ENCODE peak calls at places on chromosomes 16 and 17, in six cellular contexts. B is stomach, J is lower leg skin, G is suprapubic skin, E is body of pancreas, Y is transverse colon. D is an unnamed sample.

GRCh38 chr17:15648384-15648783 is 28.9 kb upstream of the FBXW10B start:
- DNase-seq in B (no peak), Y (no peak), J (no peak), E (no peak), G (no peak), D (no peak)

GRCh38 chr16:65119905-65120341 is 1.9 kb downstream of the CDH11 start:
- DNase-seq in B (no peak), Y (no peak), J (no peak), E (no peak), G (no peak), D (no peak)

GRCh38 chr16:67526149-67526732 is 2.4 kb upstream of the RIPOR1 start:
- DNase-seq in Y (no peak), G (no peak), B (no peak), E (no peak), J (no peak), D (peak)

GRCh38 chr16:49482690-49483089 is 109.1 kb downstream of the C16orf78 start:
- DNase-seq in G (peak), Y (peak), B (no peak), J (no peak), E (no peak), D (no peak)

GRCh38 chr16:70805787-70806186 is 4.8 kb upstream of the VAC14 start:
- DNase-seq in E (no peak), J (no peak), Y (no peak), B (no peak), G (no peak), D (no peak)

GRCh38 chr17:77020973-77021372 is 119.8 kb upstream of the SEC14L1 start:
- DNase-seq in B (no peak), J (no peak), Y (no peak), G (no peak), E (no peak), D (no peak)

GRCh38 chr16:51402785-51403184 is 251.7 kb upstream of the SALL1 start:
- DNase-seq in J (no peak), Y (no peak), E (peak), G (no peak), B (peak), D (no peak)

GRCh38 chr16:75591001-75591852 is 25.0 kb downstream of the GABARAPL2 start:
- DNase-seq in J (no peak), B (no peak), Y (peak), G (peak), E (peak), D (peak)

GRCh38 chr16:86730597-86730996 is 152.2 kb downstream of the FOXL1 start:
- DNase-seq in Y (no peak), G (no peak), B (no peak), J (no peak), E (no peak), D (no peak)

GRCh38 chr17:13114601-13115024 is 96.8 kb upstream of the ELAC2 start:
- DNase-seq in G (no peak), J (no peak), B (peak), Y (no peak), E (peak), D (peak)

GRCh38 chr16:4328580-4329353 is 12.9 kb downstream of the GLIS2 start:
- DNase-seq in B (no peak), G (peak), E (no peak), J (no peak), Y (no peak), D (no peak)

GRCh38 chr17:51197754-51198153 is 31.5 kb downstream of the NME2 start:
- DNase-seq in E (no peak), G (no peak), J (no peak), B (no peak), Y (no peak), D (no peak)

GRCh38 chr16:54284319-54284930 is 2.2 kb downstream of the IRX3 start:
- DNase-seq in B (peak), J (no peak), G (peak), E (peak), Y (peak), D (no peak)

GRCh38 chr17:48074322-48075054 is 26.3 kb downstream of the NFE2L1 start:
- DNase-seq in J (peak), Y (peak), E (peak), G (peak), B (peak), D (peak)

GRCh38 chr17:77440571-77440981 is 299.8 kb downstream of the SEC14L1 start:
- DNase-seq in E (no peak), B (no peak), G (no peak), J (no peak), Y (peak), D (no peak)

GRCh38 chr17:27747462-27748359 is 52.6 kb downstream of the NOS2 start:
- DNase-seq in G (no peak), Y (no peak), J (no peak), E (no peak), B (no peak), D (no peak)

GRCh38 chr17:40522250-40522960 is 21.0 kb upstream of the TNS4 start:
- DNase-seq in E (no peak), G (peak), J (no peak), B (no peak), Y (no peak), D (no peak)

GRCh38 chr17:80421381-80422090 is 6.6 kb downstream of the ENDOV start:
- DNase-seq in E (no peak), J (no peak), G (no peak), Y (no peak), B (no peak), D (no peak)

GRCh38 chr17:50195196-50195865 is 6.1 kb downstream of the COL1A1 start:
- DNase-seq in Y (no peak), J (no peak), B (no peak), E (no peak), G (no peak), D (no peak)

GRCh38 chr17:80138856-80139426 is 8.0 kb downstream of the EIF4A3 start:
- DNase-seq in Y (peak), B (peak), E (no peak), J (no peak), G (no peak), D (no peak)

GRCh38 chr17:48054238-48055185 is 6.4 kb downstream of the NFE2L1 start:
- DNase-seq in E (peak), G (no peak), J (peak), Y (peak), B (peak), D (peak)

GRCh38 chr17:75011788-75012319 is 616 bp upstream of the MRPL58 start:
- DNase-seq in G (peak), J (peak), B (peak), Y (peak), E (peak), D (no peak)

GRCh38 chr16:73315645-73316044 is 267.7 kb upstream of the ZFHX3 start:
- DNase-seq in J (no peak), E (no peak), Y (no peak), G (no peak), B (no peak), D (no peak)

GRCh38 chr16:11915644-11916523 is at the start of gene GSPT1:
- DNase-seq in B (peak), J (peak), Y (peak), G (peak), E (peak), D (peak)

GRCh38 chr17:73969956-73970355 is 233.5 kb upstream of the RPL38 start:
- DNase-seq in Y (peak), E (no peak), B (no peak), G (no peak), J (peak), D (no peak)

GRCh38 chr17:2176484-2177175 is 121.7 kb downstream of the HIC1 start:
- DNase-seq in G (no peak), J (no peak), Y (no peak), B (no peak), E (no peak), D (no peak)

GRCh38 chr17:57213180-57213825 is 43.0 kb upstream of the MSI2 start:
- DNase-seq in G (no peak), J (no peak), E (no peak), Y (no peak), B (no peak), D (no peak)

GRCh38 chr17:5121186-5121841 is 5.5 kb downstream of the USP6 start:
- DNase-seq in B (peak), E (no peak), G (peak), Y (peak), J (no peak), D (no peak)

GRCh38 chr16:31135535-31136286 is at the start of gene PRSS8:
- DNase-seq in J (peak), Y (peak), E (peak), B (peak), G (no peak), D (no peak)

GRCh38 chr17:77365584-77366186 is 224.9 kb downstream of the SEC14L1 start:
- DNase-seq in E (peak), G (peak), J (peak), Y (peak), B (peak), D (no peak)

GRCh38 chr16:85570735-85571562 is 42.2 kb upstream of the GSE1 start:
- DNase-seq in E (no peak), J (peak), B (peak), Y (peak), G (no peak), D (peak)

GRCh38 chr16:82340531-82340930 is 170.5 kb upstream of the MPHOSPH6 start:
- DNase-seq in J (no peak), Y (no peak), G (no peak), B (no peak), E (no peak), D (no peak)

GRCh38 chr16:29023279-29024278 is 38.7 kb downstream of the LAT start:
- DNase-seq in G (no peak), E (no peak), J (no peak), Y (no peak), B (no peak), D (no peak)

GRCh38 chr17:30928584-30928983 is 6.8 kb downstream of the ADAP2 start:
- DNase-seq in E (no peak), J (no peak), Y (no peak), B (no peak), G (no peak), D (no peak)

GRCh38 chr16:22683730-22684280 is 130.2 kb upstream of the HS3ST2 start:
- DNase-seq in Y (no peak), E (no peak), J (peak), G (no peak), B (no peak), D (no peak)

GRCh38 chr17:42980274-42980765 is at the start of gene RUNDC1:
- DNase-seq in Y (peak), G (peak), E (peak), B (peak), J (peak), D (peak)
- TF ChIP-seq POLR2A in Y (peak), G (no peak), E (peak), B (no peak), J (no peak), D (peak)

DNA sequence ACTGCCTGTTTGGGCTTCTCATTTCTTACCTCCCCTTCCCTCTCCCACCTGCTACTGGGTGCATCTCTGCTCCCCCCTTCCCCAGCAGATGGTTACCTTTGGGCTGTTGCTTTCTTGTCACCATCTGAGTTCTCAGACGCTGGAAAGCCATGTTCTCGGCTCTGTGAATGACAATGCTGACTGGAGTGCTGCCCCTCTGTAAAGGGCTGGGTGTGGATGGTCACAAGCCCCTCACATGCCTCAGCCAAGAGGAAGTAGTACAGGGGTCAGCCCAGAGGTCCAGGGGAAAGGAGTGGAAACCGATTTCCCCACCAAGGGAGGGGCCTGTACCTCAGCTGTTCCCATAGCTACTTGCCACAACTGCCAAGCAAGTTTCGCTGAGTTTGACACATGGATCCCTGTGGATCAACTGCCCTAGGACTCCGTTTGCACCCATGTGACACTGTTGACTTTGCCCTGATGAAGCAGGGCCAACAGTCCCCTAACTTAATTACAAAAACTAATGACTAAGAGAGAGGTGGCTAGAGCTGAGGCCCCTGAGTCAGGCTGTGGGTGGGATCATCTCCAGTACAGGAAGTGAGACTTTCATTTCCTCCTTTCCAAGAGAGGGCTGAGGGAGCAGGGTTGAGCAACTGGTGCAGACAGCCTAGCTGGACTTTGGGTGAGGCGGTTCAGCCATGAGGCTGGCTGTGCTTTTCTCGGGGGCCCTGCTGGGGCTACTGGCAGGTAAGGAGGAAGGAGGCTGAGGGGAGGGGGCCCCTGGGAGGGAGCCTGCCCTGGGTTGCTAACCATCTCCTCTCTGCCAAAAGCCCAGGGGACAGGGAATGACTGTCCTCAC is at the start of gene CD68:
- DNase-seq in B (peak), E (peak), G (peak), J (peak), Y (peak), D (peak)
- TF ChIP-seq POLR2A in B (no peak), E (peak), G (no peak), J (peak), Y (peak), D (peak)

DNA sequence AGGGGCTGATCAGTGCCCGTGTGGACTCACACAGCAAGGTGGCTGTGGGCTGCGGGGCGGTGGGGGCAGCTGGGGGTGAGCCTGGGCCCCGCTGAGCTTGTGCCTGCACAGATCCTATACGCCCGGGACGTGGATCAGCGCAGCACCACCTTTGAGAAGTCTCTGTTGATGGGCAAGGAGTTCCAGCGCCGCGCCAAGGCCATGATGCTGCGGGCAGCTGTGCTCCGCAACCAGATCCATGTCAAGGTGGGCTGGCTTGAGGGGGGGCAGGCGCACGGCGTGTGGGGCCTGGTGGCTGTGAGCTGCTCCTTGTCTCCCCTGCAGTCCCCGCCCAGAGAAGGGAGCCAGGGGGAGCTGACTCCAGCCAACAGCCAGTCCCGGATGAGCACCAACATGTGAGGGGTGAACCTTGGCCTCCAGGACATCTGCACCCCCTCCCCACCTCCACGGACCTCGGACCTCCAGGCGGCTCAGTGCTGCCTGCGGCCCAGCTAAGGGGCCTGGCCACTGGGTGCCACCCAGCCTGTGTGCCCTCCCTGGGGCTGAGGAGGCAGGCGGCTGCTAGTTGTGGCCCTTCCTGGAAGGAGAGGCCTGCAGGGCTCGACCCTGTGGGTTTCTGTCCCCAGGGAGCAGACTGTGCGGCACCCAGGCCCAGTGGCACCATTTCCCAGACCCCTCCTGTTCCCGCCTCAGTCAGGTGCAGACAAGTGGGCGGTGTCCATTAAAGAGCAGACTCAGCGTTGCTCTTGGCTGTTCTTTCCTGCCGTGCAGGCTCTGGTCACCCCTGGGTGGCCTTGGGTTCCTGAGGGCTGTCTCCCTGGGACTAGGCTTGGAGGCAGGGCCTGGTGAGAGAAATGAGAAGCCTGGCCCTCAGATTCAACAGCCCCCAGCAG is 5.3 kb downstream of the GPS1 start:
- DNase-seq in B (no peak), G (no peak), J (no peak), E (no peak), Y (no peak), D (no peak)
- TF ChIP-seq POLR2A in B (no peak), G (no peak), J (no peak), E (no peak), Y (no peak), D (no peak)

GRCh38 chr16:88726981-88727380 is 20.7 kb downstream of the CTU2 start:
- DNase-seq in Y (no peak), J (no peak), G (no peak), B (no peak), E (no peak), D (no peak)
- TF ChIP-seq POLR2A in Y (no peak), J (no peak), G (no peak), B (no peak), E (no peak), D (no peak)

GRCh38 chr16:718922-719321 is 2.0 kb upstream of the ANTKMT start:
- DNase-seq in E (no peak), B (no peak), G (no peak), J (no peak), Y (peak), D (no peak)
- TF ChIP-seq POLR2A in E (no peak), B (no peak), G (no peak), J (no peak), Y (peak), D (no peak)

GRCh38 chr17:67713169-67713568 is 4.6 kb upstream of the NOL11 start:
- DNase-seq in Y (no peak), J (no peak), E (no peak), G (no peak), B (no peak), D (no peak)

GRCh38 chr17:67716405-67716798 is 1.3 kb upstream of the NOL11 start:
- DNase-seq in Y (no peak), E (no peak), J (no peak), B (no peak), G (no peak), D (no peak)

GRCh38 chr17:67718325-67718941 is 697 bp downstream of the NOL11 start:
- DNase-seq in J (no peak), E (no peak), G (no peak), Y (peak), B (no peak), D (peak)

GRCh38 chr17:67717192-67717623 is 528 bp upstream of the NOL11 start:
- DNase-seq in Y (no peak), E (no peak), B (no peak), G (no peak), J (no peak), D (no peak)

DNA sequence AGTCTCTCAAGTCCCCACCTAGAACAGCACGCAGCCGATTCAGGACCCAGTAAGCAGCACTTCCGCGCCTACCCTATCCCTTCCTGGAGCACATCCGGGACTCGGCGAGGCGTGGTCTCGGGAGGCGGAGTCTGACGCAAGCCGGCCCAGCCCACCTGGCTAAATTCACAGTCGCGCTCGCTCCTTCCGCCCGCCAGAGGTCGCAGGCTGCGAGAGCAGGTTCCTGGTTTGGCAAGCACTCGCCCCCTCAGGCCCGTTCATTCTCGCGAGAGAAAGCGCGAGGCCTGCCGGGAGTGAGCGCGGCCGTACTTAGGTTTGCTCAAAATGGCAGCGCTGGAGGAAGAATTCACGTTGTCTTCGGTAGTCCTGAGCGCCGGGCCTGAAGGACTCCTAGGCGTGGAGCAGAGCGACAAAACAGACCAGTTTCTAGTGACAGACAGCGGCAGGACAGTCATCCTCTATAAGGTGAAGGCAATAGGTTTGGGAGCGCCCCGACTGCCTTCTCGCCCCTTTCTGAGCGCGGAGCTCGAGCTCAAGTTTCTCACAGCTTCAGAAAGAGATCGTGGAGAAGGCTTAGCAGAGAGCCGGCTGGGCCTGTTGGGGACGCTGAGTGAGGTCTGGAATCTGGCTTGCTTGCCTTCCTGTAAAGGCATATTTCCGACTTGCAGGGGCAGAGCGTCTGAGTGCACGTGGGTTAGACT is at the start of gene NOL11:
- DNase-seq in J (peak), Y (peak), E (peak), G (peak), B (peak), D (peak)
- TF ChIP-seq POLR2A in J (peak), Y (peak), E (peak), G (peak), B (no peak), D (peak)

GRCh38 chr17:82029990-82030469 is 1.4 kb upstream of the RAC3 start:
- DNase-seq in G (no peak), Y (no peak), J (no peak), B (no peak), E (no peak), D (no peak)

GRCh38 chr17:82030470-82031302 is 792 bp upstream of the RAC3 start:
- DNase-seq in E (peak), B (peak), G (peak), J (peak), Y (peak), D (peak)

GRCh38 chr17:82029391-82029790 is 2.1 kb upstream of the RAC3 start:
- DNase-seq in B (no peak), J (no peak), Y (no peak), G (no peak), E (no peak), D (no peak)

GRCh38 chr17:82031885-82032627 is 578 bp downstream of the RAC3 start:
- DNase-seq in B (peak), Y (peak), J (no peak), G (no peak), E (peak), D (peak)

GRCh38 chr17:82031303-82031884 is at the start of gene RAC3:
- DNase-seq in E (no peak), B (no peak), G (no peak), J (no peak), Y (no peak), D (peak)
- TF ChIP-seq POLR2A in E (no peak), B (no peak), G (no peak), J (no peak), Y (no peak), D (no peak)